ENCODE peak calls at places on chromosomes 13 and 19, in five cellular contexts. G is ureter; J is activated CD4-positive, CD25-positive, alpha-beta regulatory T cell treated with anti-CD3 and anti-CD28 coated beads, Interleukin-2, amount 50 U/mL, for 16 hours; E is ovary; S is CD8-positive, alpha-beta T cell. M is an unnamed sample.

GRCh38 chr13:102693250-102693649 is 1.6 kb downstream of the METTL21C start:
- DNase-seq in S (no peak), G (no peak), E (no peak), J (no peak), M (no peak)

GRCh38 chr19:17404015-17404414 is 1.4 kb downstream of the BST2 start:
- DNase-seq in S (no peak), G (no peak), E (no peak), J (no peak), M (no peak)

GRCh38 chr19:16627928-16628182 is 149 bp downstream of the MED26 start:
- DNase-seq in E (no peak), G (no peak), S (no peak), J (no peak), M (no peak)

GRCh38 chr19:5246554-5247155 is 94.0 kb downstream of the PTPRS start:
- DNase-seq in J (no peak), E (no peak), G (no peak), S (no peak), M (no peak)

GRCh38 chr13:33744589-33745369 is 73.2 kb upstream of the RFC3 start:
- DNase-seq in E (peak; percentile 66), J (no peak), G (no peak), S (no peak), M (no peak)

GRCh38 chr19:1698636-1699035 is 46.2 kb upstream of the TCF3 start:
- DNase-seq in E (no peak), G (no peak), J (no peak), S (no peak), M (no peak)

GRCh38 chr19:50313812-50314536 is 15.2 kb downstream of the KCNC3 start:
- DNase-seq in J (no peak), G (no peak), E (no peak), S (no peak), M (no peak)

GRCh38 chr13:36819811-36820140 is 754 bp downstream of the RFXAP start:
- DNase-seq in G (no peak), J (no peak), E (no peak), S (peak; percentile 26), M (no peak)

GRCh38 chr13:104015646-104016396 is 949.6 kb upstream of the SLC10A2 start:
- DNase-seq in J (no peak), E (no peak), S (no peak), G (no peak), M (no peak)

M was measured in myocyte.